ENCODE peak calls at places on chromosome 3, in ten cellular contexts. R is nephron progenitor cell; D is stimulated activated CD8-positive, alpha-beta memory T cell treated with anti-CD3 and anti-CD28 coated beads, Interleukin-12 subunit alpha, Interleukin-12 subunit beta, amount 100 ng/mL, for 4 hours; N is activated gamma-delta T cell treated with Interleukin-2 at 50 U/mL for 16 hours; C is left cardiac atrium; K is fibroblast of lung; I is Kasumi-1; V is T-helper 2 cell; M is posterior cingulate gyrus; T is mucosa of descending colon. B is an unnamed sample.

GRCh38 chr3:124760601-124761000 is 30.3 kb downstream of the UMPS start:
- DNase-seq in V (no peak), C (no peak), R (no peak), N (no peak), T (no peak), I (no peak), D (no peak), K (peak; percentile 63), M (no peak), B (peak; percentile 62)

GRCh38 chr3:187274977-187275338 is 16.6 kb downstream of the MASP1 start:
- DNase-seq in T (no peak), I (no peak), N (no peak), D (no peak), K (no peak), R (peak; percentile 8), C (no peak), M (no peak), V (no peak), B (no peak)

GRCh38 chr3:43372809-43373587 is 86.7 kb downstream of the SNRK start:
- DNase-seq in C (no peak), K (peak; percentile 38), N (no peak), I (no peak), D (no peak), R (peak; percentile 25), T (no peak), V (no peak), M (no peak), B (no peak)

GRCh38 chr3:146664403-146664802 is 59.3 kb upstream of the PLSCR5 start:
- DNase-seq in C (no peak), V (no peak), N (no peak), K (no peak), D (no peak), T (no peak), I (no peak), M (no peak), R (no peak), B (no peak)

GRCh38 chr3:113035387-113035982 is 44.7 kb downstream of the GTPBP8 start:
- DNase-seq in V (no peak), M (no peak), N (peak; percentile 33), K (peak; percentile 42), D (no peak), T (no peak), I (peak; percentile 82), C (peak; percentile 23), R (peak; percentile 47), B (peak; percentile 54)

GRCh38 chr3:94184781-94185180 is 121.9 kb downstream of the NSUN3 start:
- DNase-seq in D (no peak), I (no peak), V (no peak), T (no peak), N (no peak), R (no peak), M (no peak), K (peak; percentile 56), C (no peak), B (peak; percentile 11)

GRCh38 chr3:38084019-38084968 is 45.3 kb downstream of the DLEC1 start:
- DNase-seq in N (no peak), D (no peak), K (peak; percentile 41), V (peak; percentile 24), R (peak; percentile 27), M (no peak), C (peak; percentile 39), T (no peak), I (no peak), B (no peak)

GRCh38 chr3:89238836-89239235 is 131.4 kb downstream of the EPHA3 start:
- DNase-seq in T (no peak), M (no peak), R (no peak), V (no peak), K (no peak), D (no peak), C (no peak), I (no peak), N (no peak), B (no peak)

GRCh38 chr3:177813322-177813721 is 616.0 kb upstream of the TBL1XR1 start:
- DNase-seq in N (no peak), V (no peak), D (no peak), M (no peak), R (no peak), C (no peak), I (no peak), T (no peak), K (peak; percentile 72), B (no peak)

GRCh38 chr3:11690863-11691833 is 47.4 kb upstream of the VGLL4 start:
- DNase-seq in C (no peak), N (no peak), T (no peak), R (no peak), I (no peak), M (no peak), K (peak; percentile 77), V (no peak), D (no peak), B (peak; percentile 22)

GRCh38 chr3:167811071-167811470 is 75.5 kb downstream of the SERPINI1 start:
- DNase-seq in D (no peak), M (no peak), I (no peak), C (no peak), V (no peak), R (no peak), K (no peak), N (no peak), T (no peak), B (no peak)

GRCh38 chr3:25751691-25752090 is 31.6 kb downstream of the NGLY1 start:
- DNase-seq in R (no peak), C (no peak), K (no peak), M (no peak), N (no peak), T (no peak), V (no peak), I (no peak), D (no peak), B (no peak)

GRCh38 chr3:17808994-17809393 is 66.6 kb upstream of the TBC1D5 start:
- DNase-seq in T (no peak), V (no peak), K (peak; percentile 56), M (no peak), C (no peak), D (no peak), R (no peak), N (no peak), I (no peak), B (peak; percentile 89)